ENCODE peak calls at places on chromosomes 4 and X, in four cellular contexts. D is MM.1S, X is right cardiac atrium, Y is GM23338. F is an unnamed sample. For H3K4me1, the result is how much of the 10 kb centered on the place peaks cover.

GRCh38 chr4:16270654-16271328 is 44.5 kb upstream of the TAPT1 start:
- DNase-seq in X (no peak), Y (peak), D (no peak), F (peak)

GRCh38 chr4:155403886-155404285 is 27.1 kb upstream of the MAP9 start:
- DNase-seq in Y (peak), X (no peak), D (peak), F (peak)

GRCh38 chr4:55125087-55125721 is at the start of gene KDR:
- DNase-seq in D (no peak), X (peak), Y (peak), F (peak)

GRCh38 chr4:106365613-106366012 is 3.0 kb downstream of the GIMD1 start:
- DNase-seq in X (no peak), D (no peak), Y (no peak), F (peak)

GRCh38 chr4:3341760-3342159 is 48.9 kb downstream of the RGS12 start:
- DNase-seq in D (no peak), Y (no peak), X (no peak), F (peak)

GRCh38 chrX:131746491-131746968 is 202.7 kb downstream of the OR13H1 start:
- DNase-seq in Y (no peak), D (peak), X (peak), F (peak)

GRCh38 chr4:109395694-109396093 is 37.9 kb upstream of the SEC24B start:
- DNase-seq in X (no peak), Y (peak), D (no peak), F (no peak)

GRCh38 chr4:187501731-187502130 is 493.8 kb upstream of the ZFP42 start:
- DNase-seq in X (no peak), D (no peak), Y (no peak), F (no peak)

GRCh38 chrX:151153086-151153485 is 23.3 kb upstream of the GPR50 start:
- DNase-seq in D (no peak), X (no peak), Y (peak), F (peak)

DNA sequence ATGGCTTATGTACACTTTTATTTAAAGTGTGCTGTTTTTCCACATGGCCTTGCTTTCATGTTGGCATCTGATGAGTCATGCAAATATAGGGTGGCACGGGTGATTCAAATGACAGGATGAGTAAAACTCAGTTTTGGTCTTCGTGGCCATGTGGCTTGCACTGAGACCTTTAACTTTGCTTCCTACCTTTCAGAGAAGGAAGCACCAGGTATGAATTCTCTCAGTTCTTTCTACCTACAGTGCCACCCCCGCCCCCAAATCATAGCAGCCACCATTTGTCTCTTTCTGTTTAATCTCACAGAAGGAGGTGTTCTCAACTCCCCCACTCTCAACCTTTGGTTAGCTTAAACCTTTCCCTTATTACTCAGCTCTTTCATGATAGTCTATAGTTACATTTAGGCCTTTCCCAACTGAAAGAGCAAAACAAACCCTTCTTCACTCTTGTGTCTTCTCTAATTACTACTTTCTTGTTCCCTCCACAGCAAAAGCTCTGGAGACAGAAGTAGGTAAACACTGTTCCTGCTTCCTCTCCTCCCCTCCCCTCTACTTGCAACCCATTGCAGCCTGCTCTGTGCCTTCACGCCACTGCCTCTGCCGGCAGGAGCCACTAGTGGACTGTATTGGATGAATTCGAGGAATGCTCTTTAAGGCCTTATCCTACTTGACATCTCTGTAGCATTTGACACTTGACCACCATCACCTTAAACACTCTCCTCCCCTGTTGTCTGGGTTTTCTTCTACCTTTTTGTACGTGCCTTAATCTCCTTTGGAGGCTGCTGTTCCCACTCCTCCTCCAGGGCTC is 123.7 kb downstream of the AFF1 start:
- DNase-seq in Y (peak), X (no peak), D (no peak), F (no peak)
- H3K4me1 ChIP-seq in Y (under half), X (under half), D (under half), F (under half)

GRCh38 chr4:145283909-145284308 is 103.5 kb upstream of the OTUD4 start:
- DNase-seq in D (no peak), X (no peak), Y (no peak), F (no peak)
- H3K4me1 ChIP-seq in D (under half), X (under half), Y (under half), F (under half)

GRCh38 chr4:152661649-152662048 is 18.1 kb downstream of the TMEM154 start:
- DNase-seq in D (no peak), X (no peak), Y (no peak), F (no peak)
- H3K4me1 ChIP-seq in D (half or more), X (under half), Y (under half), F (under half)

GRCh38 chr4:153471691-153472080 is 5.5 kb downstream of the TMEM131L start:
- DNase-seq in X (no peak), Y (no peak), D (no peak), F (no peak)

GRCh38 chr4:153479118-153479517 is 13.0 kb downstream of the TMEM131L start:
- DNase-seq in Y (no peak), D (no peak), X (no peak), F (no peak)

GRCh38 chr4:153472122-153473037 is 6.2 kb downstream of the TMEM131L start:
- DNase-seq in Y (no peak), D (no peak), X (no peak), F (no peak)

GRCh38 chr4:153476829-153477574 is 10.8 kb downstream of the TMEM131L start:
- DNase-seq in D (no peak), X (no peak), Y (no peak), F (no peak)

DNA sequence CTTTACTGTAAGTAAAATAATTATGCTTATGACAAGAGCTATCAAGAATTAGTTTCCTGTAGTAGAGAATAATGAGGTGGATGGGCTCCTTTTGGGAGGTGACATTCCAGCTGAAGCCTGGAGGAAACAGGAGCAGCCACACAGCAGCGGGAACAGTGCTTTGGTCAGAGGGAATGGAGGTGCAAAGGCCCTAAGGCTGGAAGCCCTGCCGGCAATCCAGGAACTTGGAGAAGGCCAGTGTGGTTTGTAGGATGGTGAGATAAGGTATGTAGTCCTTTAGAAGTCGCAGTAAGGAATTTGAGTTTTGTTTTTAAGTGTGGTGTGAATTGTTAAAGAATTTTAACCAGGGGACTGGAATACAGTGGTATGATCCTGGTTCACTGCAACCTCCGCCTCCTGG is 8.1 kb downstream of the TMEM131L start:
- DNase-seq in Y (no peak), X (no peak), D (no peak), F (no peak)
- H3K4me1 ChIP-seq in Y (under half), X (under half), D (under half), F (under half)

DNA sequence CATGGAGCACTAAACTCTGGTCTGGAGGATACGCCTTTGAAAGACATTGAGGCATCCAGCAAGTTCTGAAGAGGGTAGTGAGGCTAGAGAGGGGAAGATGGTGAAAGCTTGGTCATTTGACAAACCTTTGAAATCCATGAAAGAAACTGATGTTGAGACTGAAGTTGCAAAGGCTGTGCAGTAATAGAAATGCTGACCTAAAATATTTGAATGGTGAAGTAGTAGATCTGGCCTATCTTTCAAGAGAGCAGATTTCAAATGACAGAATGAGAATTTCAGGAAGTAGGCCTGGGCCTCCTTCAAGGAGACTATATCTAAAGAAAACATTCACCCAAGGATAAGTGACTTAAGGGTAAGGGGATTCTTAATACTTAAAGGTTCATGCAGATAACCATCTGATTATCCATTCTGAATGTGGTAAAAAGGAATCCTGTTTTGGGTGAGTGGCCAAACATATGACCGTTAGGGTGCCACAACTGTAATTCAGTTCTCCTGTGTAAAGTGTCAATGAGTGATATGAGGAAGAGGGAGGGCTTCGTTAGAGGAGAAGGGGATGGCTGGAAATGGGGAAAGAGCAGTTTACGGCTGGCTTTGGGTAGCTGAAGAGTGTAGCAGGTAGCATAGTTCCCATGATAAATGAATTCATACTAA is 62.2 kb downstream of the AMELX start:
- DNase-seq in X (no peak), Y (no peak), D (no peak), F (no peak)
- H3K4me1 ChIP-seq in X (under half), Y (under half), D (under half), F (under half)